ENCODE peak calls at places on chromosomes 6 and 20, in seven cellular contexts. K is activated T-helper 1 cell treated with anti-CD3 and anti-CD28 coated beads, Interleukin-2, amount 50 U/mL, for 16 hours; V is cardiac muscle cell; A is astrocyte; I is LHCN-M2; E is NCI-H526 treated with DMSO at 0.1 percent for 48 hours; G is T-helper 22 cell. J is an unnamed sample.

GRCh38 chr6:111199935-111200822 is 112.9 kb downstream of the SLC16A10 start:
- DNase-seq in K (no peak), E (no peak), V (no peak), A (no peak), I (no peak), G (no peak), J (no peak)

GRCh38 chr20:50678213-50678898 is 13.0 kb downstream of the RIPOR3 start:
- DNase-seq in A (peak; percentile 37), E (no peak), K (no peak), G (no peak), V (no peak), I (no peak), J (no peak)

GRCh38 chr20:24781061-24781980 is 167.7 kb upstream of the CST7 start:
- DNase-seq in V (peak; percentile 33), G (no peak), A (no peak), K (no peak), I (peak; percentile 21), E (peak; percentile 45), J (no peak)

GRCh38 chr6:41537359-41537758 is 8.8 kb upstream of the FOXP4 start:
- DNase-seq in A (no peak), G (no peak), V (no peak), I (no peak), E (no peak), K (no peak), J (no peak)

GRCh38 chr6:163354779-163355431 is 59.6 kb upstream of the QKI start:
- DNase-seq in E (no peak), I (peak; percentile 41), K (no peak), A (peak; percentile 53), G (no peak), V (no peak), J (no peak)

GRCh38 chr6:106103728-106104109 is 17.6 kb downstream of the PRDM1 start:
- DNase-seq in A (no peak), K (no peak), I (no peak), G (peak; percentile 57), E (no peak), V (no peak), J (no peak)

GRCh38 chr6:40999498-41000070 is 39.4 kb downstream of the UNC5CL start:
- DNase-seq in E (no peak), K (no peak), A (peak; percentile 20), I (peak; percentile 34), V (peak; percentile 74), G (no peak), J (no peak)

GRCh38 chr6:37517411-37517812 is 17.7 kb upstream of the CCDC167 start:
- DNase-seq in G (peak; percentile 78), A (no peak), K (peak; percentile 49), I (no peak), E (no peak), V (no peak), J (no peak)

GRCh38 chr6:8108031-8108660 is 5.8 kb upstream of the EEF1E1 start:
- DNase-seq in E (no peak), A (peak; percentile 87), G (no peak), K (no peak), V (no peak), I (peak; percentile 89), J (no peak)

GRCh38 chr20:36272547-36273220 is 33.5 kb upstream of the DLGAP4 start:
- DNase-seq in V (no peak), E (no peak), K (no peak), I (no peak), G (no peak), A (no peak), J (no peak)

GRCh38 chr6:110490110-110490509 is 13.7 kb upstream of the SLC22A16 start:
- DNase-seq in A (no peak), E (no peak), G (no peak), V (no peak), I (peak; percentile 74), K (no peak), J (no peak)

GRCh38 chr6:56840467-56841371 is 114.2 kb upstream of the BEND6 start:
- DNase-seq in A (peak; percentile 86), G (no peak), K (no peak), I (peak; percentile 86), E (no peak), V (no peak), J (no peak)

GRCh38 chr6:76792394-76792793 is 670.9 kb downstream of the HTR1B start:
- DNase-seq in A (no peak), K (no peak), G (no peak), V (no peak), E (no peak), I (peak; percentile 75), J (no peak)

GRCh38 chr6:159376443-159377182 is 207.4 kb downstream of the FNDC1 start:
- DNase-seq in G (no peak), E (no peak), A (peak; percentile 37), K (no peak), I (no peak), V (no peak), J (no peak)